ENCODE peak calls at places on chromosomes 13 and 19, in seven cellular contexts. F, I, B, X, U, Z and Q are unnamed samples.

GRCh38 chr13:43742911-43743310 is 43.9 kb downstream of the ENOX1 start:
- DNase-seq in F (no peak), I (no peak), B (no peak), X (no peak), U (no peak), Z (no peak), Q (no peak)

GRCh38 chr13:114007566-114007965 is 33.7 kb upstream of the C13orf46 start:
- DNase-seq in F (no peak), I (no peak), B (no peak), X (peak), U (peak), Z (no peak), Q (no peak)

GRCh38 chr19:47573076-47574026 is at the start of gene ZNF541:
- DNase-seq in F (peak), I (peak), B (peak), X (peak), U (peak), Z (peak), Q (peak)

GRCh38 chr19:28426902-28427232 is 786.1 kb downstream of the UQCRFS1 start:
- DNase-seq in F (peak), I (no peak), B (no peak), X (no peak), U (no peak), Z (no peak), Q (peak)

GRCh38 chr19:48844472-48844871 is 8.2 kb upstream of the HSD17B14 start:
- DNase-seq in F (peak), I (no peak), B (no peak), X (no peak), U (no peak), Z (no peak), Q (peak)

GRCh38 chr19:42224940-42225717 is 5.0 kb downstream of the ZNF526 start:
- DNase-seq in F (no peak), I (no peak), B (no peak), X (no peak), U (no peak), Z (no peak), Q (no peak)

GRCh38 chr19:10338940-10339339 is 484 bp downstream of the ICAM3 start:
- DNase-seq in F (no peak), I (no peak), B (no peak), X (no peak), U (no peak), Z (no peak), Q (no peak)

GRCh38 chr13:109782823-109783411 is 3.5 kb downstream of the IRS2 start:
- DNase-seq in F (no peak), I (no peak), B (no peak), X (no peak), U (no peak), Z (no peak), Q (no peak)

GRCh38 chr13:97300871-97301270 is 78.7 kb downstream of the MBNL2 start:
- DNase-seq in F (no peak), I (no peak), B (no peak), X (no peak), U (no peak), Z (no peak), Q (no peak)

GRCh38 chr13:97976551-97977375 is 23.3 kb downstream of the IPO5 start:
- DNase-seq in F (no peak), I (peak), B (peak), X (no peak), U (no peak), Z (peak), Q (no peak)

GRCh38 chr13:66950666-66951065 is 279.5 kb downstream of the PCDH9 start:
- DNase-seq in F (no peak), I (no peak), B (no peak), X (no peak), U (no peak), Z (no peak), Q (no peak)

GRCh38 chr13:113774177-113775107 is 15.4 kb downstream of the TMEM255B start:
- DNase-seq in F (peak), I (peak), B (no peak), X (no peak), U (no peak), Z (no peak), Q (no peak)

GRCh38 chr13:20142019-20142926 is 18.6 kb downstream of the GJA3 start:
- DNase-seq in F (no peak), I (no peak), B (no peak), X (no peak), U (no peak), Z (no peak), Q (no peak)

GRCh38 chr13:26502826-26503225 is 54.7 kb upstream of the WASF3 start:
- DNase-seq in F (peak), I (no peak), B (no peak), X (peak), U (no peak), Z (no peak), Q (peak)

GRCh38 chr13:46288570-46289259 is 77.0 kb downstream of the LRRC63 start:
- DNase-seq in F (peak), I (no peak), B (no peak), X (no peak), U (no peak), Z (no peak), Q (peak)

GRCh38 chr19:38733493-38734175 is 10.6 kb downstream of the CAPN12 start:
- DNase-seq in F (no peak), I (peak), B (no peak), X (peak), U (peak), Z (no peak), Q (no peak)

GRCh38 chr19:48530044-48530720 is 18.5 kb upstream of the LMTK3 start:
- DNase-seq in F (no peak), I (no peak), B (no peak), X (no peak), U (no peak), Z (no peak), Q (no peak)

GRCh38 chr19:39310558-39311311 is 9.9 kb downstream of the LRFN1 start:
- DNase-seq in F (no peak), I (no peak), B (no peak), X (no peak), U (no peak), Z (no peak), Q (peak)

GRCh38 chr19:3189702-3190469 is 4.2 kb downstream of the NCLN start:
- DNase-seq in F (no peak), I (no peak), B (no peak), X (no peak), U (no peak), Z (peak), Q (no peak)

GRCh38 chr19:40400521-40400920 is 10.5 kb upstream of the HIPK4 start:
- DNase-seq in F (no peak), I (no peak), B (no peak), X (no peak), U (no peak), Z (no peak), Q (no peak)

GRCh38 chr19:54172764-54173699 is at the start of gene TMC4:
- DNase-seq in F (no peak), I (peak), B (peak), X (no peak), U (no peak), Z (peak), Q (peak)

GRCh38 chr19:289651-290538 is 1.3 kb downstream of the PLPP2 start:
- DNase-seq in F (peak), I (peak), B (no peak), X (no peak), U (no peak), Z (peak), Q (peak)

GRCh38 chr13:73849292-73849691 is 284.9 kb downstream of the KLF12 start:
- DNase-seq in F (peak), I (no peak), B (no peak), X (no peak), U (no peak), Z (peak), Q (peak)

GRCh38 chr19:1244693-1245451 is 3.3 kb downstream of the ATP5F1D start:
- DNase-seq in F (no peak), I (peak), B (peak), X (peak), U (peak), Z (peak), Q (no peak)

DNA sequence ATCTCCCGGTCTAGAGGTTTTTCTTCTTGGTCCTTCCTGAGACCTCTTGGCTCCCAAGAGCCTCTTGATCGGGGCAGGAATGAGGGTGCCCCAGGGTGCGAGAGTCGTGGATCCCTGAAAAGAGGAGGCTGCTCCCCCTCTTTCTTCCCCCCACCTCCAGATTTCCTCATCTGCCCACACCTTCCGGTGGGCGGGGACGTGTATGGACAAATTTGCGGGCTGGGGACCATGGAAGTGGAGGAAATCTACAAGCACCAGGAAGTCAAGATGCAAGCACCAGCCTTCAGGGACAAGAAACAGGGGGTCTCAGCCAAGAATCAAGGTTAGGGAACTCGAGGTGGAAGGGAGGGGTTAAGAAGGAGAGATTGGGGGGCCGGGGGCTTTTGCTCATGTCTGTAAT is at the start of gene MCEMP1:
- DNase-seq in F (no peak), I (peak), B (no peak), X (no peak), U (no peak), Z (no peak), Q (no peak)
- TF ChIP-seq CTCF in F (no peak), I (no peak), B (no peak), X (no peak), U (no peak), Z (no peak), Q (no peak)

DNA sequence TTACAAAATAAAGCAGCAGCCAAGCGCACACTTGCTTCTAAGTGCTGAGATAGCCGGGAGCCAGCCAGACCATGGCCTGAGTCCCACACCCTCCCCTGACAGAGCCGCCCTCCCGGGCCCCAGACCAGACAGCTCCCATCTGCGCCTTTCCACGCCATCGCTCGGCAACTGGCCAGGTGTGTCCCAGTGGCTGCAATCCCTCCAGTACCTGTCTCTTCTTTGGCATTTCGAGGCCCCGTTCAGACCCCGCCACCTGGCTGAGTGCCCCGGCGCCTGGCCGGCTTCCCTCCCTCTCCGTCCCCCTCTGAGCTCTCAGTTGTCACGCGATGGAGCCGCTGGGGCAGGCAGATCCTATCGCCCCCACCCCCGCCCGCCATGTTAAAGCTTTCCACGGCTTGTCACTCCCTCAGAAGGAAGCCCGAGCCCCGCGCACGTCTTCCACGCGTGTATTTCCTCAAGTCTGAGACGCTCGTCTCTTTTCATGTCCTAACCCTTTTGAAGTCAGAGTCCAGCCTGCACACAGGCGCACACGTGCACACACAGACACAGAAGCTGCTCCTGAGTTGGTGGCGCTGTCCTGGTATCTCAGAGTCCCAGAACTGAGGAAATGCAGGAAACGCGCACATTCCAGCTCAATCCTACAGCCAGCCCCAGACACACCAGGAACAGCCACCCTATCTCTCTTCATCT is 7.9 kb downstream of the MLLT1 start:
- DNase-seq in F (peak), I (peak), B (peak), X (peak), U (peak), Z (peak), Q (peak)
- H3K4me3 ChIP-seq in F (peak), I (peak), B (peak), X (peak), U (peak), Z (peak), Q (peak)

DNA sequence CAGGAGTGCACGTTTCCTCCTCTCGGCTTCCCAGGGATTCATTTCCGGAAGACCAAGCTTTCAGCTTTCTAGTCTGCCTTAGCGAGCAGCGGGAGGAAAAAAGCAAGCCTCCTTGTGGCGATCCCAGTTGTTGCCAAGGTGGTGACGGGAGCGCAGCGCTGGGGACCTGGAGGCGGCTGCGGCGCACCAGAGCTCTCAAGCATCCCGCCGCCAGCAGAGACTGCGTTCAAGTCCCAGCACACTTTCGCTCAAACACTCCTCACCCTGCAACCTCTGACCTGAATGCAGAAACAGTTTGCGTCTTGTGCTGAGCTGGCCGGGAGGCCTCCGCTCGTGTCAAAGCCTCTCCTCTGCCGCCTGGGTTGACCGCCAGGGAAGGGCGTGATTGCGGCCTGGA is 4.9 kb downstream of the GSX1 start:
- DNase-seq in F (no peak), I (no peak), B (no peak), X (no peak), U (no peak), Z (no peak), Q (peak)
- TF ChIP-seq CTCF in F (peak), I (no peak), B (no peak), X (no peak), U (no peak), Z (no peak), Q (peak)

GRCh38 chr13:49540552-49540951 is 44.8 kb downstream of the PHF11 start:
- DNase-seq in F (peak), I (no peak), B (no peak), X (no peak), U (peak), Z (no peak), Q (peak)
- H3K4me3 ChIP-seq in F (no peak), I (peak), B (peak), X (no peak), U (peak), Z (no peak), Q (no peak)

DNA sequence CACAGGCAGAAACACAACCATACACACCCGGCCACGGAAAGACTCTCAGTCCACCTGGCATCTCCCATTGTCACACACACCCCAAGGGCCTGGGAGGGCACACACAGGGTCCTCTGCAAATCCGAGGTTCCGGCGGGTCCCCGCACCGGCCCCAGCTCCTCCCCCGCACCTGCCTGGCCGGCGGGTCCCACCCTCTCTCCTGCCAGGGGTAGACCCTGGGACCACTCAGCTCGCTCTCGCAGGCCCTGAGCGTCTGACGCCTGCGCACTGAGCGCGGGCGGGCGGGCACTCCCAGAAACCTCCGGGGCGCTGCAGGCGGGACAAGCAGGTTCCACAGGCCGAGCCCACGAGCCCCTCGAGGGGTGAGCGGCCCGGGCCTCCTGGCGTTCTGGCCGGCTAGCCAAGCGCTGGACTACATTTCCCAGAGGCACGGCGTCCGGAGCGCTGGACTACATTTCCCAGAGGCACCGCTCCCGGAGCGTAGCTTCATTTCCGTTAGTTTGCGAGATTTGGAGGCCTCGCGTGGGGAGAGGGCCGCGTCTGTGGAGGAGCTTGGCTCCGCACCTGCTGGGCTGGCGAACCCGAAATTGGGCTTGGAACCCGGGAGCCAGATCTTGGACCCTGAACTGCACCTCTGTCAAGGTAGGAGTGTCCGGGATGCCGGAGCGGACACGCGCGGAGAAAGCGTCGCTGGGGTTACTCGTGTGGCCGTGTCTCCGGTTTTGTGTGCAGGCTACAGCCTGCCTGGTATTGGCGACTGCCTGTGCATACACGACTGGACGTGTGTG is at the start of gene ZNF420:
- DNase-seq in F (peak), I (peak), B (peak), X (peak), U (peak), Z (peak), Q (peak)
- TF ChIP-seq CTCF in F (no peak), I (no peak), B (no peak), X (no peak), U (peak), Z (no peak), Q (no peak)

GRCh38 chr19:4908781-4909171 is 525 bp upstream of the UHRF1 start:
- DNase-seq in F (no peak), I (no peak), B (no peak), X (no peak), U (no peak), Z (no peak), Q (no peak)
- H3K4me3 ChIP-seq in F (no peak), I (no peak), B (peak), X (no peak), U (no peak), Z (no peak), Q (no peak)

GRCh38 chr13:36850790-36851438 is 31.9 kb downstream of the RFXAP start:
- DNase-seq in F (no peak), I (no peak), B (no peak), X (no peak), U (no peak), Z (peak), Q (peak)
- TF ChIP-seq CTCF in F (peak), I (peak), B (peak), X (no peak), U (no peak), Z (no peak), Q (peak)

GRCh38 chr13:112725346-112726017 is 35.6 kb downstream of the ATP11A start:
- DNase-seq in F (no peak), I (peak), B (peak), X (peak), U (no peak), Z (no peak), Q (no peak)

GRCh38 chr13:112723771-112724170 is 33.9 kb downstream of the ATP11A start:
- DNase-seq in F (no peak), I (peak), B (no peak), X (peak), U (no peak), Z (no peak), Q (no peak)

GRCh38 chr13:112726018-112726767 is 36.4 kb downstream of the ATP11A start:
- DNase-seq in F (no peak), I (peak), B (no peak), X (peak), U (no peak), Z (no peak), Q (no peak)

GRCh38 chr13:112722433-112723250 is 32.8 kb downstream of the ATP11A start:
- DNase-seq in F (peak), I (peak), B (peak), X (no peak), U (peak), Z (no peak), Q (peak)

DNA sequence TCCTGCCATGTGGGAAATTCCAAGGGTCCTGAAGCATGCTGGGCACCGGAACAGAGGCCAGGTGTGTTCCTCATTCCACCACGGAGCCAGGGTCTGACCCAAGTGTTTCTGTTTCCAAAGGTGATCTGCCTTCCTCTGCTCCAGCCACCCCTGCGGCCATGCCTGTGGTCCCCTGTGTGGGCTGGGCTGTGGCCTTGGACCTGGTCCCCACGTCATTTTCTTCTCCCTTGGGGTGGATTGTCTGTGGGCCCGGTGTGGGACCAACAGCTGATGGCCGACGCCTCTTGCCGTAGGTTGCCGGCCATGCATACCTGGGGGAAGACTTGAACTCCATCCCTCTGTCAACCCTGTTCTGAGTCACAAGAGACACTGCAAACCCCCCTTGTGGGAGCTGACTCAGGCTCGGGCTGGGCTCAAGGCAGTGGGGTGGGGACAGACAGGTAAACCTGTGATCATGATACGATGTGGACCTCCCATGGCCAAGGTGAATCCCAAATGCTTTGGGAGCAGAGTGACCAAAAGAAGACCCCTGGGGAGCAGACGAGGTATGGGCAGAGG is 35.0 kb downstream of the ATP11A start:
- DNase-seq in F (no peak), I (peak), B (no peak), X (peak), U (no peak), Z (no peak), Q (no peak)
- H3K4me3 ChIP-seq in F (no peak), I (no peak), B (no peak), X (no peak), U (no peak), Z (no peak), Q (no peak)

GRCh38 chr13:33487575-33488243 is 202.2 kb upstream of the STARD13 start:
- DNase-seq in F (peak), I (no peak), B (peak), X (no peak), U (no peak), Z (no peak), Q (peak)
- TF ChIP-seq CTCF in F (peak), I (peak), B (peak), X (no peak), U (peak), Z (peak), Q (peak)